ENCODE peak calls at places on chromosomes 16 and 17, in five cellular contexts. B is heart left ventricle, M is tibial nerve, L is thyroid gland, V is right lobe of liver. Q is an unnamed sample.
A peak's percentile ranks its signal among the peaks of the same experiment; 100 is the strongest.

GRCh38 chr16:27778171-27778925 is 228.4 kb downstream of the KATNIP start:
- DNase-seq in L (no peak), M (no peak), B (no peak), V (peak; percentile 13), Q (no peak)

GRCh38 chr16:57315401-57315800 is 30.9 kb upstream of the PLLP start:
- DNase-seq in V (no peak), M (no peak), L (no peak), B (no peak), Q (peak; percentile 77)

GRCh38 chr16:52005551-52005950 is 541.4 kb downstream of the TOX3 start:
- DNase-seq in V (no peak), B (no peak), L (no peak), M (no peak), Q (no peak)

GRCh38 chr16:75476817-75477216 is 12.3 kb upstream of the TMEM170A start:
- DNase-seq in M (no peak), V (no peak), L (no peak), B (no peak), Q (no peak)

GRCh38 chr17:2391597-2392251 is 9.1 kb downstream of the MNT start:
- DNase-seq in B (no peak), L (no peak), V (no peak), M (no peak), Q (no peak)

GRCh38 chr17:72373910-72374741 is 253.3 kb downstream of the SOX9 start:
- DNase-seq in B (no peak), V (no peak), L (peak; percentile 69), M (no peak), Q (no peak)

GRCh38 chr17:29620779-29621500 is 1.8 kb downstream of the CORO6 start:
- DNase-seq in M (no peak), B (no peak), V (no peak), L (no peak), Q (no peak)

GRCh38 chr16:77332792-77333191 is 102.0 kb downstream of the ADAMTS18 start:
- DNase-seq in L (no peak), B (no peak), V (no peak), M (no peak), Q (no peak)

GRCh38 chr17:78643326-78643725 is 66.1 kb upstream of the DNAH17 start:
- DNase-seq in M (no peak), V (no peak), B (no peak), L (no peak), Q (no peak)

GRCh38 chr16:77971306-77972131 is 50.8 kb upstream of the CLEC3A start:
- DNase-seq in M (peak; percentile 77), L (peak; percentile 92), V (peak; percentile 81), B (peak; percentile 82), Q (peak; percentile 96)

GRCh38 chr16:29316673-29317237 is 89.8 kb downstream of the NPIPB11 start:
- DNase-seq in B (peak; percentile 34), V (no peak), L (no peak), M (no peak), Q (peak; percentile 74)

GRCh38 chr16:76639685-76640289 is 362.6 kb downstream of the CNTNAP4 start:
- DNase-seq in V (peak; percentile 37), M (no peak), B (no peak), L (no peak), Q (no peak)

GRCh38 chr17:21287703-21288449 is 3.4 kb downstream of the MAP2K3 start:
- DNase-seq in M (peak; percentile 88), B (peak; percentile 97), L (peak; percentile 99), V (peak; percentile 96), Q (peak; percentile 95)

GRCh38 chr16:49021136-49021535 is 260.5 kb downstream of the CBLN1 start:
- DNase-seq in B (no peak), V (no peak), M (no peak), L (peak; percentile 71), Q (no peak)

GRCh38 chr17:65783845-65784334 is 222.4 kb upstream of the AXIN2 start:
- DNase-seq in B (no peak), M (no peak), L (no peak), V (no peak), Q (no peak)

GRCh38 chr16:24699151-24699723 is 30.2 kb upstream of the TNRC6A start:
- DNase-seq in L (no peak), B (no peak), M (no peak), V (no peak), Q (no peak)

GRCh38 chr17:27466376-27466747 is 10.1 kb downstream of the KSR1 start:
- DNase-seq in B (no peak), V (no peak), M (no peak), L (no peak), Q (no peak)

GRCh38 chr16:84724619-84725307 is 25.0 kb downstream of the USP10 start:
- DNase-seq in L (no peak), V (no peak), M (no peak), B (no peak), Q (no peak)

GRCh38 chr17:79990704-79991103 is 45.0 kb downstream of the TBC1D16 start:
- DNase-seq in B (no peak), V (no peak), M (no peak), L (no peak), Q (no peak)

GRCh38 chr17:80832266-80832676 is 159.4 kb upstream of the CHMP6 start:
- DNase-seq in L (peak; percentile 22), B (peak; percentile 48), V (peak; percentile 23), M (no peak), Q (no peak)

GRCh38 chr17:60586288-60586974 is 13.6 kb upstream of the PPM1D start:
- DNase-seq in B (no peak), V (no peak), L (no peak), M (no peak), Q (no peak)

GRCh38 chr16:64409762-64410161 is 712.1 kb downstream of the CDH11 start:
- DNase-seq in V (no peak), M (no peak), L (no peak), B (no peak), Q (peak; percentile 22)

GRCh38 chr17:64448665-64449512 is at the start of gene MILR1:
- DNase-seq in L (no peak), V (no peak), B (no peak), M (no peak), Q (no peak)

GRCh38 chr17:14997290-14997689 is 267.8 kb downstream of the PMP22 start:
- DNase-seq in V (no peak), M (no peak), B (no peak), L (no peak), Q (no peak)

GRCh38 chr16:72530434-72530833 is 358.5 kb upstream of the PMFBP1 start:
- DNase-seq in B (no peak), L (no peak), M (no peak), V (no peak), Q (no peak)

GRCh38 chr16:69302301-69302700 is 8.8 kb upstream of the VPS4A start:
- DNase-seq in B (no peak), L (peak; percentile 88), M (no peak), V (no peak), Q (peak; percentile 34)

GRCh38 chr17:73197141-73197540 is 4.3 kb downstream of the COG1 start:
- DNase-seq in V (no peak), L (no peak), M (no peak), B (no peak), Q (no peak)

GRCh38 chr17:80445152-80446110 is 30.5 kb downstream of the ENDOV start:
- DNase-seq in M (no peak), B (no peak), L (no peak), V (no peak), Q (no peak)

GRCh38 chr17:11514565-11514964 is 83.7 kb upstream of the DNAH9 start:
- DNase-seq in M (no peak), L (no peak), V (no peak), B (no peak), Q (no peak)

GRCh38 chr17:73393962-73394361 is 82.2 kb upstream of the CDC42EP4 start:
- DNase-seq in B (no peak), V (no peak), M (no peak), L (no peak), Q (no peak)

GRCh38 chr16:81526199-81526598 is 81.6 kb downstream of the CMIP start:
- DNase-seq in M (no peak), V (no peak), B (no peak), L (no peak), Q (no peak)

GRCh38 chr16:23765933-23766332 is 11.1 kb downstream of the CHP2 start:
- DNase-seq in L (no peak), M (no peak), V (no peak), B (no peak), Q (no peak)

GRCh38 chr16:69405757-69406156 is 18.7 kb upstream of the CYB5B start:
- DNase-seq in M (no peak), L (no peak), B (no peak), V (no peak), Q (no peak)

GRCh38 chr17:33892677-33893076 is 362.4 kb upstream of the CCL2 start:
- DNase-seq in M (no peak), B (no peak), L (no peak), V (no peak), Q (no peak)

GRCh38 chr17:33889766-33890165 is 365.3 kb upstream of the CCL2 start:
- DNase-seq in L (no peak), B (no peak), M (no peak), V (no peak), Q (no peak)

GRCh38 chr17:33889079-33889478 is 366.0 kb upstream of the CCL2 start:
- DNase-seq in M (no peak), V (no peak), L (no peak), B (no peak), Q (no peak)

GRCh38 chr17:33893192-33893591 is 361.9 kb upstream of the CCL2 start:
- DNase-seq in M (no peak), B (no peak), V (no peak), L (no peak), Q (no peak)

DNA sequence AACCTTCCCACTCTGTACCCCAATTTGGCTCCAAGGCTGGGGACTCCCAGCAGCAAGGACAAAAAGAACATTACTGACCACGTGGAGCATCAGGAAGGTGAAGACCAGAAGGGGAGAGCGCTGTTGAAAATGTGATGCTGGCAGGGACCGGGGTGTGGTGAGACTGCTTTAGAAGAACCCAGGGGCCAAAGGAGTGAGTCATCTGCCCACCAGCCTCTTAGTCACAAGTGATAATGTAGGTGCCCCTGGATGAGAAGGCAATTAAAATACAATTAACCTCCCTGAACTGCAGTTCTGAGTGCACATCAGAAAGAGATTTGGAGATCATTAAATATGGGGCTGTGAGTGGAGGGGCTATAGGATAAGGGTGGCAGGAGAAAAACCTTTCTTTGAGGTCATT is 366.6 kb upstream of the CCL2 start:
- DNase-seq in B (no peak), L (no peak), V (no peak), M (no peak), Q (no peak)
- TF ChIP-seq POLR2A in B (no peak), L (no peak), V (no peak), M (no peak), Q (no peak)

DNA sequence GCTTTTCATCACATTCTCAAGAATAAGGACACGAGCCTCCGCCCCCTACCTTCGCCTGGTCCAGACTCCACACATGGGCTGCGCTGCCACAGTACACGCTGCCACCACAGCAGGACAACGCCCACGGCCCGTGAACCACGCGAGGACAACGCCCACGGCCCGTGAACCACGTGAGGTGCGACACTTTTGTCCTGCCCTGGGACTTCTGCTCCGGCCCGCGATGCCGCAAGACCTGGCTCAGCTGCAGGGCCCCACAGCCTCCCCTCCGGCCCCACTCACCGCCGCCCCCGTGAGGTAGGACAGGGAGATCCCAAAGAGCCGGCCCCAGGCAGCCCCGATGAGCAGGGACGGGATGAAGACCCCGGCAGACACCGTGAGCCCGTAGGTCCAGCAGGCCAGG is 5.9 kb upstream of the CCDC154 start:
- DNase-seq in V (no peak), M (no peak), L (no peak), B (no peak), Q (no peak)
- TF ChIP-seq POLR2A in V (no peak), M (no peak), L (no peak), B (no peak), Q (no peak)

GRCh38 chr17:77155125-77155524 is 14.4 kb downstream of the SEC14L1 start:
- DNase-seq in M (no peak), V (no peak), L (no peak), B (no peak), Q (no peak)
- TF ChIP-seq POLR2A in M (no peak), V (no peak), L (no peak), B (no peak), Q (no peak)

GRCh38 chr16:3065069-3065741 is at the start of gene IL32:
- DNase-seq in B (peak; percentile 83), V (peak; percentile 87), L (peak; percentile 48), M (no peak), Q (no peak)
- TF ChIP-seq POLR2A in B (peak; percentile 38), V (peak; percentile 83), L (peak; percentile 16), M (no peak), Q (no peak)

Q was measured in lower leg skin.